ENCODE peak calls at places on chromosomes 1 and 21, in six cellular contexts. K, Y, H, L, X and W are unnamed samples.

GRCh38 chr1:205318231-205318991 is 3.1 kb downstream of the NUAK2 start:
- DNase-seq in L (no peak), X (no peak), Y (no peak), K (no peak), H (no peak), W (no peak)

GRCh38 chr1:36520056-36520455 is 37.3 kb upstream of the CSF3R start:
- DNase-seq in H (no peak), K (no peak), X (no peak), Y (no peak), L (no peak), W (no peak)

GRCh38 chr1:196877964-196878363 is 9.9 kb upstream of the CFHR4 start:
- DNase-seq in Y (no peak), L (no peak), H (no peak), K (no peak), X (peak; percentile 20), W (no peak)

GRCh38 chr1:240705584-240705983 is 93.6 kb upstream of the GREM2 start:
- DNase-seq in K (no peak), H (no peak), L (no peak), X (peak; percentile 40), Y (no peak), W (no peak)

GRCh38 chr21:45726438-45726837 is 82.9 kb downstream of the PCBP3 start:
- DNase-seq in X (no peak), Y (no peak), K (no peak), L (no peak), H (no peak), W (no peak)

GRCh38 chr1:224769987-224770693 is 154.0 kb downstream of the CNIH3 start:
- DNase-seq in Y (no peak), L (no peak), H (no peak), K (no peak), X (peak; percentile 85), W (no peak)

GRCh38 chr1:152622803-152623202 is at the start of gene LCE3A:
- DNase-seq in Y (no peak), K (no peak), H (no peak), X (no peak), L (peak; percentile 62), W (no peak)

GRCh38 chr1:36664564-36665287 is 182.0 kb upstream of the CSF3R start:
- DNase-seq in L (no peak), X (no peak), Y (no peak), K (no peak), H (no peak), W (no peak)

GRCh38 chr21:44893948-44894656 is 20.6 kb upstream of the PTTG1IP start:
- DNase-seq in K (no peak), Y (peak; percentile 2), X (no peak), H (no peak), L (no peak), W (no peak)

GRCh38 chr1:229570891-229571516 is 12.5 kb upstream of the ABCB10 start:
- DNase-seq in K (no peak), L (no peak), X (no peak), H (no peak), Y (no peak), W (no peak)

GRCh38 chr1:108877324-108877812 is 583 bp downstream of the GPSM2 start:
- DNase-seq in K (no peak), X (peak; percentile 47), Y (no peak), H (no peak), L (no peak), W (no peak)

GRCh38 chr1:24294228-24294672 is 24.9 kb upstream of the GRHL3 start:
- DNase-seq in H (peak; percentile 33), X (peak; percentile 99), Y (no peak), L (no peak), K (no peak), W (peak; percentile 75)

GRCh38 chr1:36571106-36571505 is 88.4 kb upstream of the CSF3R start:
- DNase-seq in K (no peak), Y (no peak), X (no peak), L (no peak), H (no peak), W (no peak)

GRCh38 chr1:157363660-157364140 is 188.6 kb downstream of the FCRL5 start:
- DNase-seq in X (peak; percentile 20), H (no peak), K (no peak), L (peak; percentile 47), Y (no peak), W (no peak)

DNA sequence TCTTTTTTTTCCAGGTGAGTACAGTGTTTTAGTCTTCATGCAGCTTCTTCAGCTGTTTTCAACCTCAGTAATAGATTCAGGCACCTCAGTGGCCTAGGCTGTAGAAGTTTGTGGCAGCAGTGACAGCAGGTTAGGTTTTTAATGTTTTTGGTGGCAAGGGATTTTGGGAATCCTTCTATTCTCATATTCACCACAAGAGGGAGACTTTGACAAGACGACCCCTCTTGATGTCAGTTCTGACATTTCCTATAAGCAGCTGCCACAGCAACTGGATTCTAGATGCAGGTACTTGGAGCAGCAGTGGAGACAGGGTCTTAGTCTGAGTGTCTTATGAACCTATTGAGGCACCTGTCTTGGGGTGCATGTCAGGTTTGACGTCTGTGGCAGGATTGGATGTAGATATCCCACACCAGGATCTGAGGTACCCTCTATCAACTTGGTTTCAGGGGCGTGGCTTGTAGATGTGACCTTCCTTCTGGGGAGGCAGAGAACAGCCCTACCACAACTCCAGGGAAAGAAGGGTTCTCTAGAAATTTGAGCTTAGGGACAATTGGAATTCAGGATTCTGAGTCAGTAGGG is 1104.2 kb upstream of the TMPRSS15 start:
- DNase-seq in L (no peak), H (no peak), K (no peak), X (no peak), Y (no peak), W (no peak)
- TF ChIP-seq CTCF in L (no peak), H (no peak), K (no peak), X (no peak), Y (no peak), W (no peak)

GRCh38 chr1:172254521-172255222 is 165.8 kb upstream of the C1orf105 start:
- DNase-seq in L (no peak), H (no peak), K (no peak), X (peak; percentile 85), Y (no peak), W (no peak)
- H3K4me1 ChIP-seq in L (no peaks in the 10 kb centered on the region), H (no peaks in the 10 kb centered on the region), K (no peaks in the 10 kb centered on the region), X (peaks cover 4% of the 10 kb centered on the region), Y (no peaks in the 10 kb centered on the region), W (peaks cover 36% of the 10 kb centered on the region)

GRCh38 chr1:28789816-28790215 is 22.2 kb upstream of the OPRD1 start:
- DNase-seq in Y (no peak), K (no peak), H (no peak), L (no peak), X (no peak), W (no peak)
- H3K4me3 ChIP-seq in Y (no peak overlapping the region), K (no peak overlapping the region), H (no peak overlapping the region), L (no peak overlapping the region), X (no peak overlapping the region), W (no peak overlapping the region)

GRCh38 chr1:215567491-215568286 is 585 bp downstream of the KCTD3 start:
- DNase-seq in Y (peak; percentile 50), X (peak; percentile 68), L (peak; percentile 63), K (peak; percentile 28), H (no peak), W (peak; percentile 68)
- TF ChIP-seq CTCF in Y (no peak), X (no peak), L (no peak), K (no peak), H (no peak), W (no peak)

GRCh38 chr1:52323731-52324130 is 42.3 kb downstream of the CC2D1B start:
- DNase-seq in L (no peak), Y (no peak), X (no peak), H (no peak), K (no peak), W (no peak)

GRCh38 chr1:52325782-52326181 is 40.2 kb downstream of the CC2D1B start:
- DNase-seq in L (no peak), K (no peak), Y (no peak), H (no peak), X (no peak), W (no peak)

DNA sequence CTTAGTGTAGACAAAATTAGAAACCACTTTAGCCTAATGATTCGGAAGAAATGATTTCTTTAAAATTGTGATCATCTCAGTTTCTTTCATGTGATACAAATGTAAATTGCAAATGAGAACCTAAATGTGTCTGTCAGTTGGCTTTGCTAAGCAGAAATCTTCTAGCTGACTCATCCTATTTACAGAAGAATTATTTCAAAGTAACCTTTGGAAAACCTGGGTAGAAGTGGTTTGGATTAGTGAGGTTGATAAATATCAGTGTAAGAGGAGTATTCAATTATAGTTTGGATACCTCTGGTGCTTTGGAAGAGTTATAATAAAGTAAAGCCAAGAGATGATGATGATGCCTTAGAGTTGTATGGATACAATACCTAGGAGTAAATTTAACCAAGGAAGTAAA is 37.4 kb downstream of the CC2D1B start:
- DNase-seq in Y (no peak), K (no peak), H (no peak), X (no peak), L (no peak), W (no peak)
- H3K4me1 ChIP-seq in Y (no peaks in the 10 kb centered on the region), K (no peaks in the 10 kb centered on the region), H (no peaks in the 10 kb centered on the region), X (no peaks in the 10 kb centered on the region), L (no peaks in the 10 kb centered on the region), W (no peaks in the 10 kb centered on the region)

DNA sequence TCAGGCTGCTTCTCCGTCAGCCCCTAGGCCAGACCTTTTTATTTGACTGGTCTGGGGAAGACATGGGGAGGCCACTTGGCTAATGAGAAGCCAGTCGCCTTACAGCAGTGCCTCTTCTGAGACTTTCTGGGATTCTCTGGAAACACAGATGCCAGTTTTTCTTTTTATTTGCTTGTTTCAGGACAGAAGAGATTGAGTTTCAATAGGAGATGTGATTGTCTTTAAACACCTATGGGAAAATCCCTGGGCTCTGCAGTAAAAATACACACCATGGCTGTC is 15.4 kb upstream of the BTG2 start:
- DNase-seq in K (no peak), Y (no peak), H (no peak), L (no peak), X (no peak), W (no peak)
- H3K4me3 ChIP-seq in K (peak overlapping the region; percentile 34), Y (peak overlapping the region; percentile 44), H (peak overlapping the region; percentile 20), L (peak overlapping the region; percentile 52), X (no peak overlapping the region), W (peak overlapping the region; percentile 37)

GRCh38 chr1:173009597-173009996 is 41.1 kb downstream of the TNFSF18 start:
- DNase-seq in L (no peak), X (no peak), K (peak; percentile 16), Y (no peak), H (no peak), W (peak; percentile 35)

GRCh38 chr1:173002891-173003582 is 47.7 kb downstream of the TNFSF18 start:
- DNase-seq in K (no peak), H (no peak), L (no peak), Y (no peak), X (peak; percentile 89), W (peak; percentile 32)

GRCh38 chr1:172999349-172999748 is 51.4 kb downstream of the TNFSF18 start:
- DNase-seq in L (no peak), X (no peak), Y (no peak), K (no peak), H (no peak), W (no peak)

GRCh38 chr1:173005196-173005864 is 45.4 kb downstream of the TNFSF18 start:
- DNase-seq in X (no peak), K (no peak), Y (no peak), L (no peak), H (no peak), W (no peak)
- TF ChIP-seq CTCF in X (no peak), K (no peak), Y (no peak), L (no peak), H (no peak), W (no peak)